ENCODE peak calls at places on chromosomes 3 and 15, in five cellular contexts. V is gastrocnemius medialis, R is T1000, L is EH, I is GM19239. P is an unnamed sample.
A peak's percentile ranks its signal among the peaks of the same experiment; 100 is the strongest.

GRCh38 chr3:23580337-23580736 is 225.4 kb upstream of the UBE2E1 start:
- DNase-seq in V (no peak), R (no peak), L (peak; percentile 79), I (no peak), P (no peak)

GRCh38 chr3:101131767-101132166 is 138.5 kb upstream of the ABI3BP start:
- DNase-seq in V (no peak), R (no peak), L (no peak), I (no peak), P (no peak)

GRCh38 chr3:54827766-54828165 is 100.1 kb downstream of the LRTM1 start:
- DNase-seq in V (no peak), R (no peak), L (peak; percentile 75), I (no peak), P (no peak)

GRCh38 chr15:91855684-91856553 is 2.4 kb downstream of the SLCO3A1 start:
- DNase-seq in V (no peak), R (no peak), L (no peak), I (no peak), P (no peak)

GRCh38 chr15:67906382-67906781 is 66.5 kb upstream of the RNU6-1 start:
- DNase-seq in V (no peak), R (no peak), L (peak; percentile 48), I (no peak), P (no peak)

GRCh38 chr3:48950051-48950450 is 31.4 kb downstream of the ARIH2 start:
- DNase-seq in V (no peak), R (no peak), L (no peak), I (no peak), P (no peak)

GRCh38 chr3:169562988-169563774 is 100.3 kb downstream of the MECOM start:
- DNase-seq in V (no peak), R (no peak), L (no peak), I (no peak), P (no peak)

GRCh38 chr15:87916208-87916607 is 340.3 kb downstream of the NTRK3 start:
- DNase-seq in V (no peak), R (no peak), L (no peak), I (no peak), P (no peak)

GRCh38 chr15:73928971-73929627 is 2.8 kb downstream of the LOXL1 start:
- DNase-seq in V (no peak), R (no peak), L (peak; percentile 56), I (no peak), P (no peak)

GRCh38 chr15:55279746-55280351 is 9.8 kb downstream of the RAB27A start:
- DNase-seq in V (no peak), R (peak; percentile 21), L (peak; percentile 84), I (no peak), P (no peak)

GRCh38 chr15:61753018-61753710 is 307.1 kb downstream of the VPS13C start:
- DNase-seq in V (no peak), R (no peak), L (no peak), I (no peak), P (no peak)

GRCh38 chr15:45449878-45450277 is 71.5 kb upstream of the GATM start:
- DNase-seq in V (no peak), R (no peak), L (no peak), I (no peak), P (no peak)

GRCh38 chr3:8959683-8960082 is 3.6 kb downstream of the RAD18 start:
- DNase-seq in V (no peak), R (no peak), L (no peak), I (no peak), P (no peak)

GRCh38 chr15:31353931-31354330 is 27.3 kb downstream of the KLF13 start:
- DNase-seq in V (peak; percentile 86), R (no peak), L (peak; percentile 59), I (no peak), P (no peak)